ENCODE peak calls at places on chromosome 6, in four cellular contexts. E is HepG2, H is WTC11, K is K562. L is an unnamed sample.

GRCh38 chr6:44678252-44678935 is 290.9 kb downstream of the CDC5L start:
- DNase-seq in E (no peak), H (no peak), K (no peak), L (no peak)

GRCh38 chr6:52664991-52665686 is 5.8 kb upstream of the TMEM14A start:
- DNase-seq in E (no peak), H (no peak), K (no peak), L (no peak)

GRCh38 chr6:36906539-36906938 is 20.8 kb downstream of the C6orf89 start:
- DNase-seq in E (no peak), H (no peak), K (no peak), L (no peak)

GRCh38 chr6:44651604-44652003 is 264.1 kb downstream of the CDC5L start:
- DNase-seq in E (no peak), H (peak), K (no peak), L (no peak)

GRCh38 chr6:145733207-145733606 is 2.1 kb downstream of the EPM2A start:
- DNase-seq in E (no peak), H (no peak), K (no peak), L (no peak)

GRCh38 chr6:42520786-42521607 is 42.8 kb upstream of the UBR2 start:
- DNase-seq in E (no peak), H (no peak), K (no peak), L (no peak)

GRCh38 chr6:124986146-124986545 is 23.9 kb downstream of the RNF217 start:
- DNase-seq in E (no peak), H (no peak), K (no peak), L (no peak)

GRCh38 chr6:33742092-33742491 is 4.6 kb downstream of the IP6K3 start:
- DNase-seq in E (no peak), H (no peak), K (peak), L (no peak)

GRCh38 chr6:16168121-16168520 is 39.2 kb downstream of the MYLIP start:
- DNase-seq in E (no peak), H (no peak), K (no peak), L (no peak)

GRCh38 chr6:28553986-28554881 is 28.6 kb downstream of the GPX5 start:
- DNase-seq in E (peak), H (no peak), K (peak), L (no peak)

GRCh38 chr6:106422551-106422950 is 62.0 kb downstream of the CRYBG1 start:
- DNase-seq in E (no peak), H (no peak), K (no peak), L (no peak)

GRCh38 chr6:157438611-157439109 is 57.7 kb downstream of the ZDHHC14 start:
- DNase-seq in E (no peak), H (no peak), K (no peak), L (no peak)

GRCh38 chr6:168501561-168501960 is 60.6 kb downstream of the SMOC2 start:
- DNase-seq in E (no peak), H (no peak), K (no peak), L (no peak)

GRCh38 chr6:161232001-161232400 is 41.9 kb downstream of the AGPAT4 start:
- DNase-seq in E (no peak), H (no peak), K (no peak), L (no peak)

GRCh38 chr6:156822747-156823206 is 45.6 kb downstream of the ARID1B start:
- DNase-seq in E (no peak), H (no peak), K (no peak), L (no peak)

GRCh38 chr6:112651239-112651638 is 304.1 kb downstream of the RFPL4B start:
- DNase-seq in E (no peak), H (no peak), K (peak), L (no peak)

GRCh38 chr6:2412731-2413130 is 167.3 kb upstream of the GMDS start:
- DNase-seq in E (no peak), H (no peak), K (no peak), L (no peak)

DNA sequence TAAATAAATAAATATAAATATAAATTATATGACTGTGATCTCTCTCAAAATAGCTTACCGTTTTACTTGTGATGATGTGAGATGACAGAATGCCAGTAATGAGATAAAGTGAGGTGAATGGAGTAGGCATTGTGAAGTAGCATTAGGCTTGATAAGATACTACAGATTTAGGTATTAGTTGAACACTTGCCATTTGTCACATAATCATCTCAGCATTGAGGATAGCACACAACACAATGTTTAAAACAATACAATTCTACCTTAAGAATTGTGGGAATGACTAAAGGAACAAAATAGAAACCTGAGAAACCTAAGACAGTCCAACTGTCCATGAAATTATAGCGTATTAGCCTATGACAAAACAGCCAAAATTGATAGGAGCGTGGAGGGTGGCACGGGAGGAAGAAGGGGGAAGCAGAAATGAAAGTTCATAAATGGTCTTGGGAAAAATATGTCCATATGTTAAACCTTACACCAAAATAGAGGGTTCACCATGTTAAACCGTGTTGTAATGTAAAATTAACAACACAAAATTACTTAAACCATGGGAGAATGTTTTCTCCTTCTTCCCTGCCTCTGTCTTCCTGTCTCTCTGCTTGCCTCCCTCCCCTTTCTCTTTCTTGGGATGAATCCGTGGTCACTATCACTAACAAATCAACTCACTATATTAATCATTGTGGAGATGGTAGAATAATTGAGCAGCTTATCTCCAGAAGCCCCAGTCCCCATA is 33.1 kb upstream of the HFE start:
- DNase-seq in E (no peak), H (no peak), K (no peak), L (no peak)
- TF ChIP-seq ELF4 in E (no peak), H (no peak), K (no peak), L (no peak)

DNA sequence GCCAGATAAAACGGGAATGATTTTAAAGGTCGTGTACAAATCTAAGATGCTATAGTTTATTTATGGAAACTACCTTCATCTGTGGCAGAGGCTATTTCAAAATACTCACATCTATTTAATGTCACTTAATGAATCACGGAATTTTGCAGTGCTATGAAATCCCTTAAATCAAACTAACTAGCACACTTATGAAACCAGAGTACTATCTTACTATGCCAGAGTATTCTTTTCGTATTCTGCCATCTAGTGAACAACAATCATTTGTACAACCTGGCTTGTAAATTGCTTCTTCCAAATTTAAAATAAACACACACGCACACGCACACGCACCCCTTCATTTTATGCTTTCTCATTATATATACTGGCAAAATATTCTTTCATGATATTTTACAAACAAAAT is 78.0 kb upstream of the BMP5 start:
- DNase-seq in E (peak), H (no peak), K (no peak), L (peak)
- TF ChIP-seq ELF4 in E (no peak), H (no peak), K (no peak), L (no peak)

GRCh38 chr6:7107578-7108195 is at the start of gene RREB1:
- DNase-seq in E (peak), H (peak), K (peak), L (peak)

GRCh38 chr6:7110092-7110792 is 2.5 kb downstream of the RREB1 start:
- DNase-seq in E (no peak), H (no peak), K (no peak), L (no peak)

GRCh38 chr6:7106752-7107577 is 796 bp upstream of the RREB1 start:
- DNase-seq in E (no peak), H (peak), K (peak), L (no peak)

GRCh38 chr6:7108964-7109836 is 1.4 kb downstream of the RREB1 start:
- DNase-seq in E (peak), H (peak), K (peak), L (peak)

GRCh38 chr6:7108196-7108963 is 619 bp downstream of the RREB1 start:
- DNase-seq in E (peak), H (peak), K (peak), L (peak)
- TF ChIP-seq ELF4 in E (peak), H (no peak), K (no peak), L (no peak)

GRCh38 chr6:141988327-141988726 is 144.4 kb upstream of the GJE1 start:
- DNase-seq in E (no peak), H (no peak), K (no peak), L (no peak)

GRCh38 chr6:141989706-141989959 is 143.1 kb upstream of the GJE1 start:
- DNase-seq in E (no peak), H (no peak), K (no peak), L (no peak)

GRCh38 chr6:141986457-141986856 is 146.3 kb upstream of the GJE1 start:
- DNase-seq in E (no peak), H (no peak), K (no peak), L (no peak)

GRCh38 chr6:141990840-141991239 is 141.9 kb upstream of the GJE1 start:
- DNase-seq in E (no peak), H (no peak), K (no peak), L (no peak)

GRCh38 chr6:141988954-141989705 is 143.6 kb upstream of the GJE1 start:
- DNase-seq in E (peak), H (peak), K (no peak), L (peak)
- TF ChIP-seq ELF4 in E (no peak), H (no peak), K (no peak), L (no peak)